ENCODE peak calls at places on chromosomes 3 and 15, in nine cellular contexts. K is body of pancreas, M is MCF 10A, Q is colonic mucosa, T is H9, Y is NB4, L is Calu3, O is neural progenitor cell, C is endothelial cell. G is an unnamed sample.

GRCh38 chr3:76643620-76644019 is 396.3 kb upstream of the ROBO2 start:
- DNase-seq in K (no peak), M (no peak), Q (no peak), T (no peak), Y (no peak), L (no peak), O (no peak), C (no peak), G (no peak)

GRCh38 chr3:25044762-25045161 is 383.3 kb upstream of the RARB start:
- DNase-seq in K (no peak), M (no peak), Q (no peak), T (no peak), Y (no peak), L (no peak), O (peak), C (no peak), G (no peak)

GRCh38 chr3:38782148-38782547 is 33.9 kb downstream of the SCN10A start:
- DNase-seq in K (no peak), M (no peak), Q (no peak), T (no peak), Y (peak), L (peak), O (no peak), C (no peak), G (no peak)

GRCh38 chr3:48899298-48899697 is 616 bp upstream of the SLC25A20 start:
- DNase-seq in K (no peak), M (no peak), Q (no peak), T (no peak), Y (peak), L (no peak), O (no peak), C (no peak), G (no peak)

GRCh38 chr3:55571913-55572312 is 84.8 kb upstream of the WNT5A start:
- DNase-seq in K (peak), M (no peak), Q (peak), T (peak), Y (no peak), L (peak), O (peak), C (peak), G (peak)

GRCh38 chr3:46998121-46998851 is 18.8 kb downstream of the NBEAL2 start:
- DNase-seq in K (peak), M (peak), Q (peak), T (peak), Y (peak), L (peak), O (peak), C (peak), G (peak)

GRCh38 chr15:22844421-22845288 is 6.2 kb downstream of the NIPA2 start:
- DNase-seq in K (no peak), M (no peak), Q (no peak), T (no peak), Y (no peak), L (no peak), O (no peak), C (no peak), G (no peak)

GRCh38 chr3:49454898-49455681 is 15.0 kb upstream of the DAG1 start:
- DNase-seq in K (no peak), M (no peak), Q (no peak), T (no peak), Y (no peak), L (no peak), O (no peak), C (peak), G (no peak)

GRCh38 chr15:55628369-55628730 is 40.2 kb upstream of the PYGO1 start:
- DNase-seq in K (no peak), M (no peak), Q (no peak), T (no peak), Y (no peak), L (no peak), O (no peak), C (no peak), G (no peak)

GRCh38 chr15:52796228-52796521 is 6.0 kb upstream of the ONECUT1 start:
- DNase-seq in K (no peak), M (no peak), Q (no peak), T (no peak), Y (no peak), L (no peak), O (no peak), C (no peak), G (no peak)

GRCh38 chr15:42143356-42143755 is 13.1 kb downstream of the PLA2G4F start:
- DNase-seq in K (no peak), M (no peak), Q (no peak), T (peak), Y (no peak), L (no peak), O (no peak), C (no peak), G (no peak)

GRCh38 chr15:80830677-80831076 is 51.5 kb downstream of the CEMIP start:
- DNase-seq in K (no peak), M (no peak), Q (no peak), T (no peak), Y (no peak), L (no peak), O (no peak), C (no peak), G (no peak)

GRCh38 chr3:126213376-126214044 is 33.1 kb upstream of the ALDH1L1 start:
- DNase-seq in K (no peak), M (no peak), Q (no peak), T (peak), Y (no peak), L (no peak), O (peak), C (no peak), G (no peak)

GRCh38 chr15:76108021-76108723 is 48.4 kb downstream of the TMEM266 start:
- DNase-seq in K (peak), M (no peak), Q (no peak), T (no peak), Y (no peak), L (no peak), O (peak), C (no peak), G (no peak)

DNA sequence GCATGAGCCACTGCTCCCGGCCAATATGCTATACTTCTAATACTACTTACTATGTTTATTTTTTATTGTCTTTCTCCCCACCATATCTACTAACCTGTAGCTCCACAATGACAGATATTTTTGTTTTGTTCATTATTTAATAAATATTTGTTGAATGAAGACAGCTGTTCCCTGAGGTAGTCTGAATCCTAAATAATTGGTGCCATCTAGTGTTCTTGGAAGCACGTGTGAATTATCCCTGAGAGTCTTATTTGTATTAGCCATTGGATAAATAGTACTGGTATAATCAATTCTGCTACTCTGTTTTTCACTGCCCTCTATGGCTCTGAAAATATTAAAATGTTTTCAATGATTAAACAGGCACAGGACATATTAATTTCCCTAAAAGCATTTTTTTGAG is 5.6 kb upstream of the APPL1 start:
- DNase-seq in K (no peak), M (peak), Q (no peak), T (no peak), Y (peak), L (no peak), O (peak), C (no peak), G (no peak)
- TF ChIP-seq CTCF in K (peak), M (peak), Q (no peak), T (peak), Y (no peak), L (no peak), O (peak), C (peak), G (peak)

DNA sequence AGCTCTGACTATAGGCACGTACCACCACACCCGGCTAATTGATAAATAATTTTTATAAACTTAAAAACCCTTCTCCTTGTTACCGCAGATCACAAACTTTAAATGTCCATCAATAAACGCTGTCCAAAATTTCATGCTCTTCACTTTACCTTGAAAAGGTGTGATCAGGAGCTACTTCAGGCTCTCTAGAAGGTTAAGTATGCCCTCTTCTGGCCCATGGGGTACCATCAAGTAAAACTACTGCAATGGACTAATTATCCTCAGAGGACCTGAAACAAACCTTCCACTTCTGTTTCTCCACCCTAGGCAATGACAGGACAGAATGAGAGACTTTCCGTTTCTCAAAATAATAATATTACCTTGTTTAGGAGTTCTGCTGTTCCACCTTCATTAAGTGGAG is 9.2 kb downstream of the LZTFL1 start:
- DNase-seq in K (no peak), M (peak), Q (no peak), T (no peak), Y (peak), L (peak), O (peak), C (no peak), G (no peak)
- TF ChIP-seq CTCF in K (peak), M (peak), Q (no peak), T (peak), Y (no peak), L (peak), O (peak), C (no peak), G (peak)

GRCh38 chr3:36957072-36957471 is 12.2 kb upstream of the TRANK1 start:
- DNase-seq in K (no peak), M (no peak), Q (no peak), T (peak), Y (no peak), L (no peak), O (peak), C (no peak), G (no peak)
- TF ChIP-seq CTCF in K (no peak), M (no peak), Q (no peak), T (peak), Y (peak), L (no peak), O (peak), C (peak), G (no peak)

GRCh38 chr15:70892912-70893560 is 410 bp downstream of the LRRC49 start:
- DNase-seq in K (peak), M (peak), Q (no peak), T (no peak), Y (peak), L (peak), O (peak), C (peak), G (no peak)
- TF ChIP-seq CTCF in K (peak), M (peak), Q (peak), T (peak), Y (peak), L (no peak), O (peak), C (no peak), G (peak)

GRCh38 chr3:148366743-148367410 is 330.8 kb upstream of the AGTR1 start:
- DNase-seq in K (no peak), M (peak), Q (no peak), T (no peak), Y (no peak), L (no peak), O (no peak), C (no peak), G (no peak)
- TF ChIP-seq CTCF in K (peak), M (peak), Q (no peak), T (no peak), Y (no peak), L (peak), O (no peak), C (no peak), G (peak)

GRCh38 chr15:62059818-62060115 is 480 bp downstream of the VPS13C start:
- DNase-seq in K (peak), M (peak), Q (peak), T (no peak), Y (peak), L (peak), O (no peak), C (no peak), G (peak)

GRCh38 chr15:62060896-62061280 is 641 bp upstream of the VPS13C start:
- DNase-seq in K (no peak), M (no peak), Q (no peak), T (no peak), Y (no peak), L (no peak), O (no peak), C (no peak), G (no peak)

GRCh38 chr15:62058327-62059028 is 1.8 kb downstream of the VPS13C start:
- DNase-seq in K (no peak), M (no peak), Q (no peak), T (no peak), Y (no peak), L (no peak), O (no peak), C (no peak), G (no peak)

GRCh38 chr15:62060116-62060895 is at the start of gene VPS13C:
- DNase-seq in K (peak), M (peak), Q (peak), T (peak), Y (peak), L (peak), O (peak), C (peak), G (peak)

GRCh38 chr15:62059108-62059817 is 984 bp downstream of the VPS13C start:
- DNase-seq in K (no peak), M (peak), Q (no peak), T (no peak), Y (peak), L (no peak), O (no peak), C (no peak), G (no peak)
- TF ChIP-seq CTCF in K (no peak), M (no peak), Q (no peak), T (peak), Y (no peak), L (no peak), O (peak), C (no peak), G (peak)

G was measured in neural crest cell.